ENCODE peak calls at places on chromosomes 12 and 14, in four cellular contexts. Y, V, H and Q are unnamed samples.
A peak's percentile ranks its signal among the peaks of the same experiment; 100 is the strongest.

GRCh38 chr12:118357327-118358007 is 15.2 kb downstream of the TAOK3 start:
- DNase-seq in Y (peak; percentile 65), V (no peak), H (peak; percentile 18), Q (no peak)

GRCh38 chr14:65223636-65224035 is 121.3 kb upstream of the MAX start:
- DNase-seq in Y (no peak), V (no peak), H (no peak), Q (no peak)

GRCh38 chr12:30898846-30899245 is 27.7 kb upstream of the TSPAN11 start:
- DNase-seq in Y (no peak), V (no peak), H (no peak), Q (no peak)

GRCh38 chr14:49367696-49368095 is 218.5 kb downstream of the RPS29 start:
- DNase-seq in Y (no peak), V (no peak), H (no peak), Q (no peak)

GRCh38 chr12:56670836-56671235 is 17.2 kb downstream of the PTGES3 start:
- DNase-seq in Y (no peak), V (no peak), H (no peak), Q (no peak)

GRCh38 chr14:93748208-93749080 is 39.8 kb downstream of the PRIMA1 start:
- DNase-seq in Y (no peak), V (no peak), H (no peak), Q (no peak)

GRCh38 chr12:82357845-82358199 is 365 bp downstream of the CCDC59 start:
- DNase-seq in Y (no peak), V (no peak), H (no peak), Q (no peak)

GRCh38 chr14:72907886-72908285 is 14.0 kb upstream of the DPF3 start:
- DNase-seq in Y (peak; percentile 85), V (no peak), H (no peak), Q (no peak)

GRCh38 chr14:62162998-62163589 is 400.9 kb downstream of the SNAPC1 start:
- DNase-seq in Y (peak; percentile 56), V (no peak), H (no peak), Q (peak; percentile 7)

GRCh38 chr14:70642313-70643235 is 858 bp downstream of the TTC9 start:
- DNase-seq in Y (no peak), V (no peak), H (no peak), Q (no peak)

GRCh38 chr12:12474931-12475485 is 87.7 kb downstream of the DUSP16 start:
- DNase-seq in Y (peak; percentile 43), V (no peak), H (peak; percentile 51), Q (no peak)

GRCh38 chr14:58055497-58055896 is 96.5 kb downstream of the ARMH4 start:
- DNase-seq in Y (no peak), V (no peak), H (no peak), Q (no peak)

GRCh38 chr14:81594012-81594411 is 60.4 kb upstream of the SEL1L start:
- DNase-seq in Y (no peak), V (peak; percentile 11), H (no peak), Q (no peak)

GRCh38 chr12:29738416-29738815 is 45.3 kb downstream of the TMTC1 start:
- DNase-seq in Y (no peak), V (no peak), H (no peak), Q (no peak)

GRCh38 chr12:43288666-43289065 is 263.3 kb downstream of the ADAMTS20 start:
- DNase-seq in Y (peak; percentile 48), V (no peak), H (no peak), Q (no peak)

GRCh38 chr12:81668475-81668874 is 90.7 kb downstream of the PPFIA2 start:
- DNase-seq in Y (peak; percentile 43), V (no peak), H (no peak), Q (peak; percentile 79)

GRCh38 chr12:27975222-27976136 is 2.9 kb upstream of the PTHLH start:
- DNase-seq in Y (peak; percentile 72), V (peak; percentile 55), H (no peak), Q (no peak)

GRCh38 chr12:81284137-81284536 is 206.3 kb downstream of the ACSS3 start:
- DNase-seq in Y (peak; percentile 4), V (no peak), H (no peak), Q (no peak)

GRCh38 chr12:75489613-75490210 is 9.2 kb downstream of the GLIPR1 start:
- DNase-seq in Y (peak; percentile 63), V (no peak), H (no peak), Q (no peak)

GRCh38 chr14:87034680-87035079 is 958.3 kb downstream of the GALC start:
- DNase-seq in Y (no peak), V (no peak), H (no peak), Q (no peak)

GRCh38 chr12:25958254-25959068 is at the start of gene RASSF8:
- DNase-seq in Y (peak; percentile 72), V (peak; percentile 87), H (no peak), Q (no peak)

GRCh38 chr12:3362751-3363150 is 128.3 kb upstream of the PRMT8 start:
- DNase-seq in Y (no peak), V (no peak), H (no peak), Q (no peak)

GRCh38 chr12:12612403-12612802 is 727 bp downstream of the CREBL2 start:
- DNase-seq in Y (peak; percentile 80), V (no peak), H (peak; percentile 6), Q (peak; percentile 38)

GRCh38 chr14:75875958-75876357 is 105.8 kb downstream of the TGFB3 start:
- DNase-seq in Y (no peak), V (no peak), H (no peak), Q (no peak)

DNA sequence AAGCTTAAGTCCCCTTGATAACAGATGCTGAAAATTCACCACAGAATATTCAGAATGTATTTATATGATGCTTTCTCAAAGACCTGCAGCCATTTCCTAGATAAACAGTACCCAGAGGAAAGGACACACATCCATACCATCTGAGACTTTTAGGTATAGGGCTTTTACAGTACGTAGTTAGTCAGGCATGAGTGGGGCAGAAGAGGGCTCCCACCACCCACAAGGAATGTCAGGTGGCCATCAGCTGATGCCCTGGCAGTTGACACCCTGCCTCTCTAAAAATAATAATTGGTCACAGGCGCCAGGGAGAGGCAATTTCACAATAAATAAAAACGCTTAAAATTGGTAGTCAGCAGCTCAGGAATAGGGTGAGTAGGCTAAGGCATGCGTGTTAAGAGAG is 7.8 kb upstream of the TAS2R46 start:
- DNase-seq in Y (no peak), V (no peak), H (no peak), Q (no peak)
- H3K36me3 ChIP-seq in Y (no peaks in the 10 kb centered on the region), V (no peaks in the 10 kb centered on the region), H (no peaks in the 10 kb centered on the region), Q (no peaks in the 10 kb centered on the region)

DNA sequence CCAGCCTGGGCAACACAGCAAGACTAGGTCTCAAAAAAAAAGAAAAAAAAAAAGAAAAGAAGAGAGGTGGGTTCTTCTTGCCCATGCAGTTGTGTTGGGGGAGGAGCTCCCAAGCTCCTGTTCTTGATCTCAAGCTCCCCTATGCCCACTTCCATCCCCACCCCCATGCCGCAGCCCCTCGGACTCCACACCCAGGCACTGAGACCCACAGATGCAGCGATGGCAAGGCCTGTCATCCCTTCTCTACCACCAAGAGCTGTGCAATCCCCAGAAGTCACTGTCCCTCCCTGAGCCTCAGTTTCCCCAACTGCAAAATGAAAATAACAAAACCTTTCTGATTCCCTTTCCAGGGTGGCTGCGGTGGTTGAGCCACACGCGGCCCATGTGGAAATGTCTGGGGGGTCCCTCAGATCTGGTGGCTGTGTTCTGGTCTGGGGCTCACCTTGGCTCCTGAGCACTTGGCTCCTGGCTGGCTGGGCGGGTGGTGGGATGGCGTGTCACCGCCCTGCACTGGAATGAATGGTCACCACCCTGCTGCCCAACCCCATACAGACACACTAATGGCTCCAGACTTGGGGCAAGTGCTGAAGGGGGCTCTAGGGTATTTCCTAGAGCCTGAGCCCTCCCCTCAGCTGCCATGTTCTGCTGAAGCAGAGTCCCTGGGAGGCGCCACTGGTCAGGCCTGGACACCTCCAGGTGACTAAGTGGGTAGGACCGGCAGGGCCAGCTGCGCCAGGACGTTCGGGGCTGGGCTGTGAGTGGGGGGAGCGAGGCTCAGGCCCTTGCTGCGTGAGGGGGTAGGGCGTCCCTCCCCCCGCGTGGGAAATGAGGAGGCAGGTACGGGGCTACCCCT is 22.5 kb upstream of the KIF26A start:
- DNase-seq in Y (no peak), V (peak; percentile 38), H (no peak), Q (no peak)
- H3K4me3 ChIP-seq in Y (no peak overlapping the region), V (peak overlapping the region; percentile 36), H (no peak overlapping the region), Q (peak overlapping the region; percentile 19)

DNA sequence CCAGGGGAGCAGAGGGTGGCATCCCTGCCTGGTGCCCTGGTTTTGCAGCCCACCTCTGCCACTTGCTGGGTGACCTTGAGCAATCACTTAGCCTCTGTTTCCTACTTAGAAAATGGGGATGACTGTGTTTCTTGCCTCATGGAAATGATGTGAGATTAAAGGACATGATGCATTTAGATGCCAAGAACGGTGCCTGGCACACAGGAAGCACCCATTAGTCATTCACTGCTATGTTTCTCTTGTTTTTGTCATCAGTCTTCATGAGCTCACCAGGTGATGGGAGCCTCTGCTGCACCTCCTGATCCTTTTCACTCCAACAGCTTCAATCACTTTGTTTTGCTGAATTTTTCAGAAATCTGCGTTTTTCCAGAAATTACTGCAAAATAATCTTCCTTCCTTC is 23.6 kb upstream of the ATF1 start:
- DNase-seq in Y (no peak), V (no peak), H (no peak), Q (no peak)
- H3K36me3 ChIP-seq in Y (peaks cover 42% of the 10 kb centered on the region), V (no peaks in the 10 kb centered on the region), H (peaks cover 86% of the 10 kb centered on the region), Q (peaks cover 3% of the 10 kb centered on the region)

DNA sequence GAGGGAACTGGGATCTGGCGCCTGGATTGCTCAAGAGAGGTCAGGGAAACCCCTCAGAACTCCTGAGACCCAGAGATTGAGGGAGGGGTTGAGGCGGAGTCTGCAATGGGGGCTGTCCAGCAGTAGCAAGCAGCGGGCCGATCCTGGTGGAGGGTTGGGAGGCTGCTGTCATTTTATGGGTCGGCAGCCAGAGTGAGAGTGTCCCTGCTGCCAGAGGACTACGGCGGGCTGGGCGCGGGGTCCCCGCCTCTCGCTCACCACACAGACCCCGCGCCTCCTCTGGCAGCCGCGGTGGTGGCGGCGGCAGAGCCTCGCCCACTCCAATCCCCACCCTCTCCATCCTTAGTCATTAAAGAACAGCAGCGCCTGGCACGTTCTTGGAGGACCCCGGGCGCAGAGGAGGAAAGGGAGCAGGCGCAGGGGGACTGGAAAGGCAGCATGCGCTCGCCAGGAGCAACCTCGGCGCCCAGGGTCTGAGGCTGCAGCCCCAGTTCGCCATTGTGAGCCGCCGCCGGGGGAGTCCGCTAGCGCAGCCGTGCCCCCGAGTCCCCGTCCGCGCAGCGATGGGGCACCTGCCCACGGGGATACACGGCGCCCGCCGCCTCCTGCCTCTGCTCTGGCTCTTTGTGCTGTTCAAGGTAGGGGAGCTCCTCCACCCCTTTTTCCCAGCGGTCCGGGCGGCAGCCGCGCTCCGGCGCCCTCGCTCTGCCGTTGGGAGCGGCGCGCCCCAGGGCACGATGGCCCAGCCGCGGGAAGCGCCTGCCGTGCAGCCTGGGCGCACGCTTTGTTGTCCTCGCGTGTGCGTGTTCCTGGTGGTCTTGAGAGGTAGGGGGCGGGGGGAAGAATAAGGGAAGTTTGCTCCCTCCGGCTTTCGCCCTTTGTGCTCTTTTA is at the start of gene PTPRO:
- DNase-seq in Y (no peak), V (no peak), H (no peak), Q (no peak)
- H3K4me3 ChIP-seq in Y (peak within 1 kb of the TSS; percentile 29), V (peak within 1 kb of the TSS; percentile 42), H (no peak within 1 kb of the TSS), Q (peak within 1 kb of the TSS; percentile 37)

GRCh38 chr12:133057446-133057845 is 20.1 kb downstream of the ZNF84 start:
- DNase-seq in Y (peak; percentile 2), V (no peak), H (no peak), Q (no peak)
- H3K36me3 ChIP-seq in Y (peaks cover 33% of the 10 kb centered on the region), V (peaks cover 5% of the 10 kb centered on the region), H (peaks cover 33% of the 10 kb centered on the region), Q (peaks cover 2% of the 10 kb centered on the region)

GRCh38 chr12:122732170-122732569 is 1.5 kb upstream of the HCAR1 start:
- DNase-seq in Y (no peak), V (no peak), H (no peak), Q (no peak)

GRCh38 chr12:122729583-122730214 is 945 bp downstream of the HCAR1 start:
- DNase-seq in Y (no peak), V (no peak), H (no peak), Q (no peak)

GRCh38 chr12:122732611-122733010 is 2.0 kb upstream of the HCAR1 start:
- DNase-seq in Y (no peak), V (no peak), H (no peak), Q (no peak)

GRCh38 chr12:122726056-122726558 is 4.5 kb downstream of the HCAR1 start:
- DNase-seq in Y (no peak), V (no peak), H (no peak), Q (peak; percentile 62)

GRCh38 chr12:122730215-122731014 is at the start of gene HCAR1:
- DNase-seq in Y (no peak), V (peak; percentile 33), H (no peak), Q (no peak)
- H3K4me3 ChIP-seq in Y (no peak within 1 kb of the TSS), V (peak within 1 kb of the TSS; percentile 28), H (no peak within 1 kb of the TSS), Q (peak within 1 kb of the TSS; percentile 26)